ENCODE peak calls at places on chromosomes 2 and 18, in seven cellular contexts. I, J, B, G, S, W and X are unnamed samples.

GRCh38 chr18:8844721-8845148 is 139.4 kb downstream of the MTCL1 start:
- DNase-seq in G (no peak), W (no peak), I (no peak), S (no peak), J (no peak), B (no peak), X (no peak)

GRCh38 chr2:236393101-236393500 is 128.9 kb upstream of the ASB18 start:
- DNase-seq in S (no peak), B (no peak), J (no peak), G (no peak), W (no peak), I (no peak), X (no peak)

GRCh38 chr2:43169091-43169936 is 57.1 kb downstream of the ZFP36L2 start:
- DNase-seq in B (peak), S (peak), J (peak), G (no peak), I (peak), W (no peak), X (no peak)

GRCh38 chr2:72144746-72145657 is 2.7 kb downstream of the CYP26B1 start:
- DNase-seq in I (peak), B (no peak), J (no peak), W (peak), S (peak), G (peak), X (no peak)

GRCh38 chr2:68714866-68715265 is 19.7 kb upstream of the ARHGAP25 start:
- DNase-seq in I (peak), W (no peak), S (peak), G (no peak), J (peak), B (peak), X (no peak)

GRCh38 chr2:54557601-54558187 is 101.6 kb downstream of the SPTBN1 start:
- DNase-seq in S (peak), B (peak), G (peak), W (peak), I (peak), J (peak), X (no peak)

GRCh38 chr2:190860985-190861721 is 19.5 kb upstream of the GLS start:
- DNase-seq in G (no peak), J (no peak), S (no peak), B (no peak), W (no peak), I (no peak), X (no peak)

GRCh38 chr2:148876589-148877402 is 1.8 kb downstream of the KIF5C start:
- DNase-seq in W (peak), S (peak), I (peak), J (peak), B (peak), G (no peak), X (no peak)

GRCh38 chr2:85806358-85807118 is 52.7 kb downstream of the ATOH8 start:
- DNase-seq in G (no peak), J (no peak), B (no peak), S (no peak), I (no peak), W (no peak), X (no peak)

GRCh38 chr2:191983591-191983990 is 136.7 kb upstream of the CAVIN2 start:
- DNase-seq in W (no peak), B (no peak), I (no peak), J (no peak), G (no peak), S (no peak), X (no peak)

GRCh38 chr2:37670378-37671012 is 947 bp downstream of the CDC42EP3 start:
- DNase-seq in G (no peak), J (no peak), W (peak), I (peak), B (no peak), S (no peak), X (no peak)

GRCh38 chr2:43041661-43042360 is 184.6 kb downstream of the ZFP36L2 start:
- DNase-seq in S (no peak), B (peak), G (peak), J (no peak), W (peak), I (no peak), X (peak)

GRCh38 chr2:36438454-36438977 is 82.9 kb downstream of the CRIM1 start:
- DNase-seq in W (no peak), B (no peak), G (no peak), S (no peak), J (no peak), I (no peak), X (no peak)

GRCh38 chr2:127674241-127675209 is 805 bp downstream of the LIMS2 start:
- DNase-seq in B (no peak), S (peak), W (peak), G (no peak), I (peak), J (no peak), X (no peak)

GRCh38 chr2:210503622-210504300 is 27.2 kb upstream of the LANCL1 start:
- DNase-seq in J (no peak), G (no peak), I (no peak), S (no peak), B (no peak), W (no peak), X (no peak)

GRCh38 chr2:196482119-196483065 is 157.1 kb upstream of the CCDC150 start:
- DNase-seq in G (no peak), B (no peak), W (no peak), I (no peak), J (peak), S (no peak), X (no peak)

GRCh38 chr2:117330611-117331010 is 483.9 kb upstream of the DDX18 start:
- DNase-seq in I (no peak), S (no peak), G (no peak), B (no peak), W (no peak), J (no peak), X (no peak)

GRCh38 chr2:159156834-159157233 is 129.7 kb downstream of the WDSUB1 start:
- DNase-seq in I (no peak), B (no peak), S (no peak), J (no peak), W (no peak), G (no peak), X (no peak)

GRCh38 chr2:230411484-230412368 is 4.3 kb upstream of the SP100 start:
- DNase-seq in W (peak), I (peak), J (peak), G (peak), S (peak), B (peak), X (no peak)

GRCh38 chr2:105454801-105455485 is 56.1 kb upstream of the FHL2 start:
- DNase-seq in S (peak), W (peak), I (no peak), B (peak), J (peak), G (no peak), X (no peak)

GRCh38 chr2:37720533-37721218 is 49.2 kb upstream of the CDC42EP3 start:
- DNase-seq in G (no peak), B (no peak), W (no peak), I (no peak), J (peak), S (no peak), X (no peak)

GRCh38 chr2:49643149-49643548 is 488.8 kb upstream of the FSHR start:
- DNase-seq in I (no peak), G (no peak), W (no peak), S (no peak), B (no peak), J (no peak), X (no peak)

GRCh38 chr2:124283090-124283489 is 258.0 kb downstream of the CNTNAP5 start:
- DNase-seq in J (no peak), G (no peak), I (no peak), B (no peak), W (peak), S (no peak), X (no peak)

GRCh38 chr18:12455511-12455910 is 47.8 kb downstream of the PRELID3A start:
- DNase-seq in I (no peak), W (no peak), S (no peak), B (no peak), G (no peak), J (no peak), X (no peak)

GRCh38 chr2:202425036-202425435 is 48.9 kb downstream of the BMPR2 start:
- DNase-seq in S (no peak), G (no peak), I (no peak), W (no peak), B (no peak), J (no peak), X (no peak)

GRCh38 chr2:10335046-10335840 is 32.5 kb downstream of the HPCAL1 start:
- DNase-seq in B (no peak), W (no peak), I (no peak), J (no peak), S (no peak), G (no peak), X (no peak)

GRCh38 chr18:36155960-36156757 is 26.5 kb downstream of the ELP2 start:
- DNase-seq in S (no peak), J (no peak), W (no peak), G (no peak), B (no peak), I (no peak), X (no peak)

GRCh38 chr18:43049021-43049420 is 66.5 kb downstream of the RIT2 start:
- DNase-seq in G (no peak), J (no peak), I (no peak), B (no peak), W (no peak), S (no peak), X (no peak)

GRCh38 chr2:3461781-3462492 is 57.4 kb downstream of the ADI1 start:
- DNase-seq in B (peak), S (no peak), W (peak), J (peak), I (no peak), G (peak), X (no peak)

GRCh38 chr2:20410556-20411277 is 36.2 kb upstream of the RHOB start:
- DNase-seq in I (no peak), J (no peak), S (no peak), W (no peak), G (peak), B (no peak), X (no peak)

GRCh38 chr2:31526946-31527345 is 53.8 kb downstream of the SRD5A2 start:
- DNase-seq in G (no peak), W (no peak), I (no peak), J (no peak), S (no peak), B (no peak), X (no peak)

GRCh38 chr2:106160786-106161261 is 33.3 kb downstream of the UXS1 start:
- DNase-seq in B (peak), G (no peak), I (no peak), S (no peak), W (no peak), J (peak), X (no peak)

GRCh38 chr2:233226511-233227031 is 24.9 kb upstream of the ATG16L1 start:
- DNase-seq in G (no peak), B (no peak), I (no peak), S (no peak), W (no peak), J (peak), X (no peak)

GRCh38 chr2:233228414-233228813 is 23.1 kb upstream of the ATG16L1 start:
- DNase-seq in G (no peak), W (no peak), I (no peak), J (no peak), S (no peak), B (no peak), X (no peak)

GRCh38 chr2:233223059-233223894 is 28.2 kb upstream of the ATG16L1 start:
- DNase-seq in S (no peak), W (no peak), J (peak), I (no peak), G (no peak), B (no peak), X (no peak)

GRCh38 chr2:233227579-233227978 is 23.9 kb upstream of the ATG16L1 start:
- DNase-seq in S (no peak), G (no peak), B (no peak), J (no peak), W (no peak), I (no peak), X (no peak)

DNA sequence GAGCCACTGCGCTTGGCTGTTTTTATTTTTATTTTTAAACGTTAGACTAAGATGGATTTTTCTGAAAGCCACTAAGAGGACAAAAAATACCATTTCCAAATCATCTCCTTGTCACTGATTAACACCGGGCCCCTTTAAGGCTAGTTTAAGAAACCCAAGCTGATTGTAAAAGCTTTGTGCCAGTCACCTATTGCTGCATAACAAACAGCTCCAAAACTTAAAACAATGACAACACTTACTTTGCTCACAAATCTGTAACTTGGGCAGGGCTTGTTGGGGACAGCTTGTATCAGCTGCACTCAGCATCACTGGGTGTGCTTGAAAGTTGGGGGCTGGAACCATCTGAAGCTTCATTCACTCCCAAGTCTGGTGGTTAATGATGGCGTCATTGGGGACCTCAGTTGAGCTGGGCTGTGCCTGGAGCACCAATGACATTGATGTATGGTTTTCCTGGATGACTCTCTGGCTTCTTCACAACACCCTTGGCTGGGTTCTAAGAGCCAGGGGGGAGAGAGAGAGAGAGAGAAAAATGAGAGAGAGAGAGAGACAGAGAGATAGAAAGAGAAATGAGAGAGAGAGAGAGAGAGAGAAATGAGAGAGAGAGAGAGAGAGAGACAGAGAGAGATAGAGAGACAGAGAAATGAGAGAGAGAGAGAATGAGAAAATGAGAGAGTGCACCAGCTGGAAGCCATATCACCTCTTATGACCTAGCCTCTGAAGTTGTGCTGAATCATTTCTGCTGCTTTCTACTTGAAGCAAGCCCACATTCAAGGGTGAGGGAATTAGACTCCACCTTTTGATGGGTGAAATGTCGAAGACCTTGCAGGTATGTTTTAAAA is 26.0 kb upstream of the ATG16L1 start:
- DNase-seq in I (no peak), W (no peak), S (no peak), B (no peak), J (peak), G (no peak), X (no peak)
- H3K27ac ChIP-seq in I (no peak), W (no peak), S (no peak), B (no peak), J (peak), G (no peak), X (no peak)

DNA sequence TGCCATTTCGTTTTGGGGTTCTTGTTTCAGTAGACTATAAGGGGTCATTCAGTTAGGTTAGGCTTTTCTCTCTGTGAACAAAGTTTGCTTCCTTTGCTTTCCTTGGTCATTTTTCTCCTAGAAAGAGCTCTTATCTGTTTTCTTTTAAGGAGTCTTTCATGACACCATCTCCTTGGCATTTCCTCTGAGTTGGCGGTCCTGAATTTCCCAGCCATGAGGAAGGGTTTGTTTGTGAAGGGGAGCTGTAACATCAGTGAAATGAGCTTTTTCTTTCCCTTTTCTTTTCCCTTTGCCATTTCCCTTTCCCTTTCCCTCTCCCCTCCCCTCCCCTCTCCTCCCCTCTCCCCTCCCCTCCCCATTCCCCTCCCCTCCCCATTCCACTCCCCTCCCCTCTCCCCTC is 61.7 kb downstream of the MAP4K4 start:
- DNase-seq in S (no peak), W (no peak), J (no peak), G (peak), B (peak), I (no peak), X (peak)
- H3K4me3 ChIP-seq in S (no peak), W (no peak), J (no peak), G (no peak), B (no peak), I (no peak), X (peak)

GRCh38 chr2:219439518-219439917 is 4.9 kb downstream of the SPEG start:
- DNase-seq in G (peak), I (no peak), J (no peak), S (no peak), W (no peak), B (no peak), X (no peak)
- H3K27ac ChIP-seq in G (peak), I (no peak), J (no peak), S (peak), W (no peak), B (no peak), X (peak)

GRCh38 chr2:239523147-239523943 is 122.5 kb upstream of the HDAC4 start:
- DNase-seq in G (no peak), B (no peak), W (no peak), S (no peak), I (no peak), J (no peak), X (no peak)
- H3K4me3 ChIP-seq in G (no peak), B (no peak), W (no peak), S (no peak), I (no peak), J (no peak), X (no peak)